ENCODE peak calls at places on chromosomes 2 and 18, in six cellular contexts. One of them, this sample, is unnamed. For H3K4me1, the result is how much of the 10 kb centered on the place peaks cover.

GRCh38 chr18:51519571-51519970 is 322.1 kb upstream of the MEX3C start:
- DNase-seq in cardiac muscle cell: no peak
- DNase-seq in CD8-positive, alpha-beta memory T cell: no peak
- DNase-seq in neural progenitor cell: no peak
- DNase-seq in colonic mucosa: no peak
- DNase-seq in heart left ventricle: no peak
- DNase-seq in this sample: no peak

GRCh38 chr2:209772316-209772715 is 684 bp downstream of the UNC80 start:
- DNase-seq in cardiac muscle cell: peak
- DNase-seq in CD8-positive, alpha-beta memory T cell: no peak
- DNase-seq in neural progenitor cell: no peak
- DNase-seq in colonic mucosa: no peak
- DNase-seq in heart left ventricle: no peak
- DNase-seq in this sample: no peak

GRCh38 chr2:178734518-178734917 is 72.7 kb downstream of the TTN start:
- DNase-seq in cardiac muscle cell: no peak
- DNase-seq in CD8-positive, alpha-beta memory T cell: no peak
- DNase-seq in neural progenitor cell: no peak
- DNase-seq in colonic mucosa: no peak
- DNase-seq in heart left ventricle: no peak
- DNase-seq in this sample: no peak

GRCh38 chr2:19697131-19697530 is 204.7 kb downstream of the TTC32 start:
- DNase-seq in cardiac muscle cell: no peak
- DNase-seq in CD8-positive, alpha-beta memory T cell: no peak
- DNase-seq in neural progenitor cell: no peak
- DNase-seq in colonic mucosa: no peak
- DNase-seq in heart left ventricle: no peak
- DNase-seq in this sample: no peak

GRCh38 chr2:30425326-30425725 is 21.7 kb upstream of the LCLAT1 start:
- DNase-seq in cardiac muscle cell: no peak
- DNase-seq in CD8-positive, alpha-beta memory T cell: no peak
- DNase-seq in neural progenitor cell: no peak
- DNase-seq in colonic mucosa: no peak
- DNase-seq in heart left ventricle: no peak
- DNase-seq in this sample: no peak

GRCh38 chr2:176149484-176150337 is 1.6 kb upstream of the HOXD4 start:
- DNase-seq in cardiac muscle cell: no peak
- DNase-seq in CD8-positive, alpha-beta memory T cell: no peak
- DNase-seq in neural progenitor cell: no peak
- DNase-seq in colonic mucosa: no peak
- DNase-seq in heart left ventricle: no peak
- DNase-seq in this sample: no peak

GRCh38 chr2:28664120-28664842 is 87.3 kb upstream of the PPP1CB start:
- DNase-seq in cardiac muscle cell: peak
- DNase-seq in CD8-positive, alpha-beta memory T cell: no peak
- DNase-seq in neural progenitor cell: peak
- DNase-seq in colonic mucosa: peak
- DNase-seq in heart left ventricle: no peak
- DNase-seq in this sample: no peak

GRCh38 chr2:140117371-140117770 is 1337.2 kb upstream of the NXPH2 start:
- DNase-seq in cardiac muscle cell: no peak
- DNase-seq in CD8-positive, alpha-beta memory T cell: no peak
- DNase-seq in neural progenitor cell: no peak
- DNase-seq in colonic mucosa: no peak
- DNase-seq in heart left ventricle: no peak
- DNase-seq in this sample: no peak

GRCh38 chr18:58491113-58491696 is 137.7 kb downstream of the ALPK2 start:
- DNase-seq in cardiac muscle cell: no peak
- DNase-seq in CD8-positive, alpha-beta memory T cell: no peak
- DNase-seq in neural progenitor cell: no peak
- DNase-seq in colonic mucosa: peak
- DNase-seq in heart left ventricle: no peak
- DNase-seq in this sample: no peak

GRCh38 chr18:49447810-49448745 is 12.4 kb downstream of the DYM start:
- DNase-seq in cardiac muscle cell: peak
- DNase-seq in CD8-positive, alpha-beta memory T cell: peak
- DNase-seq in neural progenitor cell: peak
- DNase-seq in colonic mucosa: peak
- DNase-seq in heart left ventricle: peak
- DNase-seq in this sample: no peak

GRCh38 chr18:58228176-58228575 is 184.2 kb downstream of the NEDD4L start:
- DNase-seq in cardiac muscle cell: no peak
- DNase-seq in CD8-positive, alpha-beta memory T cell: no peak
- DNase-seq in neural progenitor cell: no peak
- DNase-seq in colonic mucosa: no peak
- DNase-seq in heart left ventricle: no peak
- DNase-seq in this sample: no peak

DNA sequence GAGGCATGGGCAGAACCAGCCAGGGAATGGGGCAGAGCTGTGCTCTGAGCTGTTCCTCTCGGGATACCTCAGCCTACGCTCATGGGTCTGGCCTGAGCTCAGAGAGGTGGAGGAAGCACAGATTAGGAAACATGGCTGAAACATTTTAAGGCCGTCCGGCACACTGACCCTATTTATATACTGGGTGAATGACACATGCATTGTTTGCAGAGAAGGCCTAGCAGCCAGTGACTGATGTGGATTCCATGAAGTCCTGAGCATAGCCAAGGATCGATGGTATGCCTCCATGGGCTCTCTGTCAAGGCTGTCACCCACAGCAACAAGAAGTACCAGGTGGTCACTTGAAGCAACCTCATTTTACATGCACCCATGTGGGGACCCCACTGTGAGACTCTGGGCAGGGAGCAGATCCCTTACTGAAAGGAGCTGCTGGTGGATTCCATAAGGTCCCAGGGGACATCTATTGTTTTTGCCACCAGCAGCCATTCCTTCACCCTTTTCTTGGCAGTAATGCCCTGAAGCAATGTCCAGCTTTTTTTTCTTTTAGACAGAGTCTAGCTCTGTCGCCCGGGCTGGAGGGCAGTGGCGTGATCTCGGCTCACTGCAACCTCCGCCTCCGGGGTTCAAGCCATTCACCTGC is 8.4 kb downstream of the PTMA start:
- DNase-seq in cardiac muscle cell: no peak
- DNase-seq in CD8-positive, alpha-beta memory T cell: no peak
- DNase-seq in neural progenitor cell: no peak
- DNase-seq in colonic mucosa: no peak
- DNase-seq in heart left ventricle: no peak
- DNase-seq in this sample: peak
- H3K4me1 ChIP-seq in cardiac muscle cell: under half
- H3K4me1 ChIP-seq in CD8-positive, alpha-beta memory T cell: under half
- H3K4me1 ChIP-seq in neural progenitor cell: under half
- H3K4me1 ChIP-seq in colonic mucosa: under half
- H3K4me1 ChIP-seq in heart left ventricle: under half
- H3K4me1 ChIP-seq in this sample: half or more

DNA sequence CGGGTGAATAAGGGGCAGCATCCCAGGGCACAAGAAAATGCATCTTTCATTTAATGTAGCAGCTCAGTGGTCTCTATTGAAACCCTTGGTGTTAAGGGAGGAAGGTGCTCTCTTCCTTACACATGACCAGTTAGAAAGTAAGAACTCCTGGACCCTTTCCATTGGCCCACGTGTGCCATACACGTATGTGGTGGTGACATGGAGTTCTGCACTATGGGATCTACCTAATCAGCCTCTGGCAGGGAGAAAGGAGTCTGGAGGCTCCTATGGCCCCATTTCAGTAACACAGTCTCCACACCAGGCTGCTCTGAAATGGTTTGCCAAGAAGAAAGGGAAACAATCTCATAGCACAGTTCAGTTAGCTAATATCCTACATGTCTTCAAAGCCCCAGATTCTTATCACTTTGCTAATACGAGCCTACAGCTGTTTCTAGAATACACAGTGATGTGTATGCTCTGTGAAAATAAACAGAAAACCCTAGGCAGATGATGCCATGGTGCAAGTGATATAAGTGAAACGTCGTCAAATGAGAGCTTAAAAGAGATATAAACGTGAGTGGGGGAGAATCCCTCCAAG is 7.0 kb downstream of the EFEMP1 start:
- DNase-seq in cardiac muscle cell: no peak
- DNase-seq in CD8-positive, alpha-beta memory T cell: no peak
- DNase-seq in neural progenitor cell: no peak
- DNase-seq in colonic mucosa: no peak
- DNase-seq in heart left ventricle: no peak
- DNase-seq in this sample: no peak
- H3K27ac ChIP-seq in cardiac muscle cell: no peak
- H3K27ac ChIP-seq in CD8-positive, alpha-beta memory T cell: no peak
- H3K27ac ChIP-seq in neural progenitor cell: no peak
- H3K27ac ChIP-seq in colonic mucosa: no peak
- H3K27ac ChIP-seq in heart left ventricle: no peak
- H3K27ac ChIP-seq in this sample: no peak

DNA sequence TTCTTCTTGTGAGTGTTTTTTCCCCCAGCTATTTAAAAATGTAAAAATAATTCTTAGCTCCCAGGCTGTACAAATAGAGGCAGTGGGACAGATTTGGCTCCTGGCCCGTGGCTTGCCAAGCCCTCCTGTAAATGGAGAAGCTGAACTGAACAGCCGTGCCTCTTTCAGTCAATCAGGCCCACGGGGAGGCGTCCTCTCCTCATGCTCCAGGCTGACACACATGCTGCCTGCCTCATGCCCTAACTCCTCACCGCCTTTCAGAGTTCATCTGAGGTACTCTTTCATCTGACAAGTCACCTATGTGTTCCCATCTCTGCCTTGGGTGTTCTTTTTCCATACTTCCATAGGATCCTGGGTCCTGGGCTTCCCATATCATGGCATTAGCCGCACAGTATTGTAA is 58.9 kb downstream of the BMP10 start:
- DNase-seq in cardiac muscle cell: no peak
- DNase-seq in CD8-positive, alpha-beta memory T cell: no peak
- DNase-seq in neural progenitor cell: no peak
- DNase-seq in colonic mucosa: no peak
- DNase-seq in heart left ventricle: no peak
- DNase-seq in this sample: no peak
- H3K4me1 ChIP-seq in cardiac muscle cell: under half
- H3K4me1 ChIP-seq in CD8-positive, alpha-beta memory T cell: under half
- H3K4me1 ChIP-seq in neural progenitor cell: under half
- H3K4me1 ChIP-seq in colonic mucosa: under half
- H3K4me1 ChIP-seq in heart left ventricle: under half
- H3K4me1 ChIP-seq in this sample: under half

GRCh38 chr2:16652296-16653082 is 13.1 kb downstream of the CYRIA start:
- DNase-seq in cardiac muscle cell: no peak
- DNase-seq in CD8-positive, alpha-beta memory T cell: no peak
- DNase-seq in neural progenitor cell: no peak
- DNase-seq in colonic mucosa: peak
- DNase-seq in heart left ventricle: no peak
- DNase-seq in this sample: no peak
- H3K27ac ChIP-seq in cardiac muscle cell: no peak
- H3K27ac ChIP-seq in CD8-positive, alpha-beta memory T cell: no peak
- H3K27ac ChIP-seq in neural progenitor cell: no peak
- H3K27ac ChIP-seq in colonic mucosa: peak
- H3K27ac ChIP-seq in heart left ventricle: peak
- H3K27ac ChIP-seq in this sample: no peak

DNA sequence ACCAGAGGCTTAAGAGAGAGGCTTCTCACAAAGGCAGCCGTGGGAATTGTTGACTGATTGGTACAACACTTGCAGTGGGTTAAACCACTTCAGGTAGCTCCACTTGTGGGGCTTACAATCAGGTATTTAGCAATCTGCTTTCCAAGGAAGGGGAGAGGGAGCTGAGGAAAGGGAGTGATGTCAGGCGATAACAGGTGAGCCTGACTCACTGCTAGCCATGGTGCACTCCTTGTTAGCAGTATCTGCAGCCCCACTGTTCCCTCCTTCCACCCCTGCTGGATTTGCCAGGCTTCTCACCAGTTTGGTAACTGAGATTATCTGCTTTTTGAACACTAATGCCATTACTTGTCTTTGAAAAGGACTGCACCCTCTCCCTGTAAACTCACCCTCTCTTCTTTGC is 1056.7 kb upstream of the FANCL start:
- DNase-seq in cardiac muscle cell: no peak
- DNase-seq in CD8-positive, alpha-beta memory T cell: no peak
- DNase-seq in neural progenitor cell: no peak
- DNase-seq in colonic mucosa: no peak
- DNase-seq in heart left ventricle: no peak
- DNase-seq in this sample: no peak
- H3K4me1 ChIP-seq in cardiac muscle cell: under half
- H3K4me1 ChIP-seq in CD8-positive, alpha-beta memory T cell: under half
- H3K4me1 ChIP-seq in neural progenitor cell: under half
- H3K4me1 ChIP-seq in colonic mucosa: under half
- H3K4me1 ChIP-seq in heart left ventricle: under half
- H3K4me1 ChIP-seq in this sample: under half

GRCh38 chr2:148058641-148059040 is 37.8 kb downstream of the MBD5 start:
- DNase-seq in cardiac muscle cell: no peak
- DNase-seq in CD8-positive, alpha-beta memory T cell: no peak
- DNase-seq in neural progenitor cell: no peak
- DNase-seq in colonic mucosa: no peak
- DNase-seq in heart left ventricle: no peak
- DNase-seq in this sample: no peak
- H3K27ac ChIP-seq in cardiac muscle cell: no peak
- H3K27ac ChIP-seq in CD8-positive, alpha-beta memory T cell: no peak
- H3K27ac ChIP-seq in neural progenitor cell: no peak
- H3K27ac ChIP-seq in colonic mucosa: no peak
- H3K27ac ChIP-seq in heart left ventricle: no peak
- H3K27ac ChIP-seq in this sample: no peak

DNA sequence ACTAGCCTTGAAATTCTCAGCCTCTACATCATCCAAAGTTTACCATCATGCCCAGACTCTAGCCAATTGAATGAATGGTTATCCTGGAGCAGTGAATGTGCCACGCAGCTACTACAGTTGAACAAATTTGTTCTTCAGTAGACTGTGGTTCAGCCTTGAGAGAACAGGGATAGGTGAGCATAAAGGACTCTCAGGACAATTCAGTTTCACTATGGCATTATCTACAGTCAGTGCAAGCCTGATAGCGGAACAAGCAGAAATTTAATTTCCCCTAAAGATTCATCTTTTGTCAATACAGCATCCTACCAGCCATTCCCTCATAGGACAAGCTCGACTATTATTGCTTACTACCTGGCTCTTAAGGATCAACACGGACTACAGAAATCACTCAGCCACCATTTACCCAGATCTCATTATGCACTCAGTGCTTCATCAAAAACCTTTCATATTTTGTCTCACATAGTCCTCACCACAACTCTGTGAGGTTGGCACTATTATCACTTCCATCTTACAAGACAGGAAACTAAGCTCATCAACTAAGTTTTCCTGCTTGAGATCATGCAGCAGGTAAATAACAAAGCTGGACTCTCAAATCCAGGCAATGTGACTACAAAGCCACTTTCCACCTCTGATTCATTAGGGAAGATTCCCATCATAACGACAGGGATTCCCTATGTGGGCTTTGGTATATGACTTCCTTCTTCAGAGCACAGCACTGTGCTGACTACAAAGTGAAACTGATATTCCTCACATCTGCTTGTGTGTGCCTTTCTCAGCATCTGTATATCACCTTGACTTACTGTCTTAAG is 181.5 kb upstream of the ACVR2A start:
- DNase-seq in cardiac muscle cell: no peak
- DNase-seq in CD8-positive, alpha-beta memory T cell: no peak
- DNase-seq in neural progenitor cell: no peak
- DNase-seq in colonic mucosa: no peak
- DNase-seq in heart left ventricle: no peak
- DNase-seq in this sample: no peak
- H3K4me1 ChIP-seq in cardiac muscle cell: under half
- H3K4me1 ChIP-seq in CD8-positive, alpha-beta memory T cell: under half
- H3K4me1 ChIP-seq in neural progenitor cell: under half
- H3K4me1 ChIP-seq in colonic mucosa: under half
- H3K4me1 ChIP-seq in heart left ventricle: under half
- H3K4me1 ChIP-seq in this sample: under half

This sample was measured in SJSA1.